ENCODE peak calls at places on chromosomes 7 and 10, in five cellular contexts. S is keratinocyte, J is colonic mucosa, G is HFFc6, A is lower lobe of right lung. E is an unnamed sample.

GRCh38 chr10:110221721-110222261 is 14.4 kb downstream of the MXI1 start:
- DNase-seq in G (peak; percentile 90), A (peak; percentile 71), S (no peak), J (peak; percentile 54), E (peak; percentile 84)

GRCh38 chr10:72785422-72785818 is 93.5 kb downstream of the MCU start:
- DNase-seq in S (no peak), J (no peak), G (no peak), A (no peak), E (no peak)

GRCh38 chr10:72557362-72557761 is 68.5 kb downstream of the MICU1 start:
- DNase-seq in S (no peak), G (peak; percentile 52), J (no peak), A (no peak), E (no peak)

GRCh38 chr7:88109612-88110011 is 110.2 kb downstream of the SRI start:
- DNase-seq in J (no peak), A (no peak), G (no peak), S (no peak), E (no peak)

GRCh38 chr7:141074162-141074989 is 512 bp downstream of the TMEM178B start:
- DNase-seq in A (no peak), S (no peak), J (no peak), G (no peak), E (peak; percentile 58)

GRCh38 chr10:48287417-48288391 is 13.2 kb upstream of the FRMPD2 start:
- DNase-seq in S (no peak), A (no peak), J (no peak), G (no peak), E (peak; percentile 84)

GRCh38 chr7:124896001-124896400 is 33.6 kb downstream of the POT1 start:
- DNase-seq in J (no peak), A (no peak), S (no peak), G (no peak), E (no peak)

GRCh38 chr7:16001477-16001876 is 315.0 kb upstream of the MEOX2 start:
- DNase-seq in J (no peak), A (no peak), S (no peak), G (no peak), E (no peak)

GRCh38 chr7:112446431-112446830 is 3.8 kb upstream of the IFRD1 start:
- DNase-seq in J (no peak), A (no peak), S (no peak), G (no peak), E (no peak)

GRCh38 chr10:43119416-43120115 is 18.7 kb upstream of the CSGALNACT2 start:
- DNase-seq in S (no peak), A (peak; percentile 45), G (no peak), J (no peak), E (no peak)

GRCh38 chr10:1546431-1547110 is 190.8 kb downstream of the ADARB2 start:
- DNase-seq in S (no peak), G (no peak), A (no peak), J (no peak), E (no peak)

GRCh38 chr7:115679423-115679822 is 351.1 kb downstream of the TFEC start:
- DNase-seq in S (no peak), J (no peak), A (no peak), G (no peak), E (no peak)

GRCh38 chr7:115676707-115677106 is 353.9 kb downstream of the TFEC start:
- DNase-seq in J (no peak), S (no peak), A (no peak), G (no peak), E (no peak)

GRCh38 chr7:115679976-115680375 is 350.6 kb downstream of the TFEC start:
- DNase-seq in S (no peak), A (no peak), J (peak; percentile 56), G (peak; percentile 55), E (peak; percentile 50)

GRCh38 chr7:115678049-115678982 is 352.2 kb downstream of the TFEC start:
- DNase-seq in G (peak; percentile 43), S (no peak), J (peak; percentile 62), A (no peak), E (peak; percentile 54)

GRCh38 chr7:115676080-115676479 is 354.5 kb downstream of the TFEC start:
- DNase-seq in G (no peak), A (no peak), S (no peak), J (no peak), E (peak; percentile 77)
- TF ChIP-seq CTCF in G (no peak), A (no peak), S (peak; percentile 75), J (no peak), E (no peak)

DNA sequence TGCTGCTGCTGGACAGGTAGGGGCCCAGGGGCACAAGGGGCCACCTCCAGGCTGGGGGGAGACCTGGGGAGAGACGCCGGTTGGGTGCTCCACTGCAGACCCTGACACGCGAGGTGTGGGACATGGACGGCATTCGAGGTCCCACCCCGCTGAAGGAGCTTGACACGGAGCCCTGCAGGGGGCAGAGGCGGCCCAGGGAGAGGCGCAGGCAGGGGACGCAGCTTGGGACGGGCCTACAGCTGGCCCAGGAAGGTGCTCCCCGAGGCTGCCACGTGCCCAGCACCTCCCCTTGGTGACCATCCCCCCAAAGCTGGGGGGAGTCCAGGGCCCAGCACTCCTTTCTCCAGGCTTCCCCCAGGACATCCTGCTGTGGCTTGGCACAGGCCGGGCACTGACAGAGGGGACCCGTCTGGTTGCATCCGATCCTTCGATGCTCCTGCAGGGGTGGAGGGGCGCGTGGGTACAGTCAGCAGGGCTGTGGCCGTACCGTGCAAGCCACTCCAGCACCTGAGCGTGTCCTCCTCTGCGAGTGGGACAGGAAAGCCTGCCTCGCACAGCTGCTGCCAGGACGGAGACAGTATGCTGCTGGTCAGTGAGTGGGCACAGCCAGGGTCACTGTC is 174.4 kb downstream of the ELFN1 start:
- DNase-seq in A (peak; percentile 41), G (no peak), J (no peak), S (no peak), E (no peak)
- TF ChIP-seq CTCF in A (no peak), G (peak; percentile 28), J (no peak), S (no peak), E (no peak)

DNA sequence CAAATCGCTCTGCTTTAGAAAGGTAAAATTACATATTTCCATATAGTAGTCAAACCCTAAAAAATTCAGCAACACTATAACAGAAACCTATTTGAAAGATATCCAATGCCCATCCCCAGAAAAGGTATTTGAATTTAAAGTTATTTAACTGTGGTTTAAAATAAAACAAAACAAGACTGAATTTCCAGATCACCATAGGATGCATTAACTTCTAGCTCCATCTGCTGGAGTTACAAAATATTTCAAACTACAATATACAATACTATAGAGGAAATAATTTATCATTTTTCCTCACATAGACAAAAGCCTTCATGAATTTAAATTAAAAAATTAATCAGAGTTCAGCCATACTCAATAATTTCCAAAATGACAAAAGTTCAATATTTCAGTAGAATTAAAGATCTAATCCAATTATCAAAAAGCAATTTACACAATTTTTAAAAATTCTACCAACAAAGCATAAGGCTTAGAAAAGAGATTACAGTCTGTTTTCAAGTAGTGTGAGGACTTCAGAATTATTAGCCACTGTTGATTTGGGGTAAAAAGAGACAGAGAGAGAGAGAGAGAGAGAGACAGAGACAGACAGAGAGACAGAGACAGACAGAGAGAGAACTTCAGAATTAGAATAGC is 75.9 kb downstream of the LMBR1 start:
- DNase-seq in G (peak; percentile 25), A (no peak), J (no peak), S (no peak), E (no peak)
- TF ChIP-seq CTCF in G (peak; percentile 80), A (peak; percentile 19), J (peak; percentile 13), S (no peak), E (no peak)

GRCh38 chr10:58394471-58394870 is 9.3 kb downstream of the TFAM start:
- DNase-seq in J (no peak), G (no peak), A (no peak), S (no peak), E (no peak)

GRCh38 chr10:58396057-58396456 is 10.8 kb downstream of the TFAM start:
- DNase-seq in A (no peak), J (no peak), G (no peak), S (no peak), E (no peak)

GRCh38 chr10:58397830-58398229 is 12.6 kb downstream of the TFAM start:
- DNase-seq in A (no peak), J (no peak), S (no peak), G (no peak), E (no peak)

GRCh38 chr10:58389024-58389423 is 3.8 kb downstream of the TFAM start:
- DNase-seq in A (no peak), G (no peak), J (no peak), S (no peak), E (no peak)

GRCh38 chr10:58393317-58393716 is 8.1 kb downstream of the TFAM start:
- DNase-seq in J (no peak), A (no peak), S (no peak), G (no peak), E (no peak)
- TF ChIP-seq CTCF in J (no peak), A (no peak), S (no peak), G (peak; percentile 52), E (no peak)

DNA sequence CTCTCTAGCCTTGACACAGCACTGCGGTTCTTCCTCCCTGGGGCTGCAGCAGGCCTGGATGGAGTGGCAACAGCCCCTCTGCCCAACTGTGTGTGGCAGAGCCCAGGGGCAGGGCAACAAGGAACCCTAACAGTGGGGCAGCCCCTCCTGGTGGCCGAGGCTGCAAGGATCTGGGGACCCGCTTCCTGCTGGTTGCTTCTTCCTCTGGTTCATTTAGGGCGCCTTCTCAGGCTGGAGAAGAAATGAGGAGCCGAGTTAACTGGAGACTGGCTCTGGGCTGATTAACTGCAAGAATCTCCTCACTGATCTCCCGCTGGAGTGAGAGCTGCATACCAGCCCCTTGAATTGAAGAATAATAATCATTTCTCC is 80.1 kb upstream of the EMX2 start:
- DNase-seq in J (no peak), A (no peak), S (no peak), G (no peak), E (no peak)
- TF ChIP-seq CTCF in J (no peak), A (peak; percentile 14), S (peak; percentile 29), G (peak; percentile 68), E (no peak)

DNA sequence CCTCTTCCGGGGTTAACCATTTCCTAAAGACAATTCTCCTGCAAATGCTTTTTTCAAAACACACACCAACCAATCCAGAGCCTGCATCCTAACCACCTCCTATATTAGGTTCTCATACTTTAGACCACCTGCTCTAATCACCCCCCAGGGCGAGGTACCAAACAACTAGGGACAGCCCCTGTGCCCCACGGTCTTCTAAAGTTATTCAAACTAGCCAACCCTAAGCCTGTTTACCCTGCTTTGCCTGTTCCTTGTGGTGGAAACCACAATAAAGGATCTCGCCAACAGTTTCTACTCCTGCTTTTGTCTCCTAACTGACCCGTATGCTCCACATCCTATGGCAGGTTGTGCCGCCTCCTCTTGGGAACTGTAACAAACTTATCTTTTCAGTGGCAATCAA is 21.1 kb downstream of the SP4 start:
- DNase-seq in A (no peak), S (no peak), J (no peak), G (no peak), E (no peak)
- TF ChIP-seq CTCF in A (no peak), S (no peak), J (no peak), G (no peak), E (no peak)

E was measured in testis.